ENCODE peak calls at places on chromosomes 6 and 20, in five cellular contexts. E is pancreas; Z is psoas muscle; T is CD8-positive, alpha-beta T cell; O is endothelial cell of umbilical vein. R is an unnamed sample.
A peak's percentile ranks its signal among the peaks of the same experiment; 100 is the strongest.

GRCh38 chr20:3782597-3782996 is 1.3 kb upstream of the SPEF1 start:
- DNase-seq in E (no peak), Z (no peak), T (no peak), O (no peak), R (no peak)

GRCh38 chr6:144415014-144415413 is 129.9 kb downstream of the UTRN start:
- DNase-seq in E (no peak), Z (no peak), T (no peak), O (peak; percentile 48), R (no peak)

GRCh38 chr20:8315639-8316573 is 183.8 kb downstream of the PLCB1 start:
- DNase-seq in E (peak; percentile 40), Z (no peak), T (no peak), O (no peak), R (no peak)

GRCh38 chr20:32539817-32540675 is 45.1 kb downstream of the NOL4L start:
- DNase-seq in E (no peak), Z (no peak), T (peak; percentile 80), O (no peak), R (no peak)

GRCh38 chr6:31546962-31547726 is at the start of gene NFKBIL1:
- DNase-seq in E (peak; percentile 93), Z (peak; percentile 97), T (peak; percentile 89), O (peak; percentile 94), R (peak; percentile 92)

GRCh38 chr6:52749546-52750152 is 13.6 kb downstream of the GSTA2 start:
- DNase-seq in E (no peak), Z (no peak), T (no peak), O (no peak), R (no peak)

GRCh38 chr6:27894839-27895762 is 17.1 kb downstream of the OR2B2 start:
- DNase-seq in E (peak; percentile 19), Z (no peak), T (peak; percentile 67), O (peak; percentile 91), R (peak; percentile 59)

GRCh38 chr20:16518068-16518783 is 55.0 kb downstream of the KIF16B start:
- DNase-seq in E (peak; percentile 26), Z (no peak), T (no peak), O (peak; percentile 13), R (peak; percentile 36)

GRCh38 chr6:82371799-82372508 is 8.3 kb downstream of the TPBG start:
- DNase-seq in E (no peak), Z (no peak), T (no peak), O (no peak), R (no peak)

GRCh38 chr20:11901127-11901526 is 16.6 kb upstream of the BTBD3 start:
- DNase-seq in E (no peak), Z (no peak), T (no peak), O (no peak), R (no peak)

GRCh38 chr6:29666826-29667130 is 9.9 kb downstream of the MOG start:
- DNase-seq in E (no peak), Z (no peak), T (no peak), O (no peak), R (no peak)

GRCh38 chr6:38155576-38156204 is 336.2 kb downstream of the ZFAND3 start:
- DNase-seq in E (no peak), Z (no peak), T (no peak), O (peak; percentile 69), R (no peak)

GRCh38 chr6:130906736-130907381 is 79.7 kb downstream of the SMLR1 start:
- DNase-seq in E (no peak), Z (no peak), T (no peak), O (peak; percentile 20), R (no peak)

GRCh38 chr20:37846573-37846972 is 56.4 kb upstream of the VSTM2L start:
- DNase-seq in E (no peak), Z (no peak), T (no peak), O (no peak), R (no peak)

GRCh38 chr6:1404713-1405098 is 15.3 kb downstream of the FOXF2 start:
- DNase-seq in E (no peak), Z (no peak), T (no peak), O (no peak), R (no peak)

GRCh38 chr6:1406306-1407058 is 17.1 kb downstream of the FOXF2 start:
- DNase-seq in E (no peak), Z (no peak), T (no peak), O (no peak), R (no peak)

GRCh38 chr6:1409774-1410465 is 20.5 kb downstream of the FOXF2 start:
- DNase-seq in E (no peak), Z (no peak), T (no peak), O (no peak), R (no peak)

GRCh38 chr6:1405221-1405620 is 15.8 kb downstream of the FOXF2 start:
- DNase-seq in E (no peak), Z (no peak), T (no peak), O (no peak), R (no peak)

DNA sequence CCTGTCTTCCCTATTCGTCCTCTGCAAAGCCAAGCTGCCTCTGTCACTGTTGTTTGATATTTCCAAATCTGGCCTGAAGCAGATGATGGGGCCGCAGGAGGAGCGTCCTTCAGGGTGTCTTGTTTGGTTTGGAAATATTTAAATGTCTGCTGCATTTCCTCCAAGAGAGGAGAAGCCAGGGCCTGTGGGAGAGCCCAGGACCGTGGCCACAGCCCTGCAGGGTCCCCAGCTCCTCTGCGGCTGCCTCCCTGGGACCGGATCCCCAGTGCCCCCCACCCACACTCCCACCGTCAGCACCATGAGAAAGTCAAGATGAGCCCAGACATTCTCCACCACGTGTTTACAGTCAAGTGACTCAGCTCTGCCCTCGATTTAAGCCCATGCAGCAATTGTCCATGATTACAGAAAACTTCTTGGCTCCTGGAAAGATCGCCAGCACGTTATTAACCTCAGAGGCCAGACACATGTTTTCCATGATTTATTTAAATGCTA is 18.2 kb downstream of the FOXF2 start:
- DNase-seq in E (no peak), Z (no peak), T (no peak), O (no peak), R (no peak)
- H3K27ac ChIP-seq in E (no peak overlapping the region), Z (no peak overlapping the region), T (no peak overlapping the region), O (no peak overlapping the region), R (no peak overlapping the region)

GRCh38 chr6:12094689-12095088 is 82.6 kb downstream of the HIVEP1 start:
- DNase-seq in E (no peak), Z (no peak), T (no peak), O (no peak), R (no peak)
- H3K4me1 ChIP-seq in E (no peaks in the 10 kb centered on the region), Z (no peaks in the 10 kb centered on the region), T (no peaks in the 10 kb centered on the region), O (peaks cover 2% of the 10 kb centered on the region), R (no peaks in the 10 kb centered on the region)

GRCh38 chr20:58840816-58841538 is 9.7 kb downstream of the GNAS-AS1 start:
- DNase-seq in E (no peak), Z (no peak), T (no peak), O (no peak), R (no peak)

GRCh38 chr20:58838174-58838573 is 12.5 kb downstream of the GNAS-AS1 start:
- DNase-seq in E (no peak), Z (no peak), T (no peak), O (no peak), R (no peak)

GRCh38 chr20:58839991-58840747 is 10.5 kb downstream of the GNAS-AS1 start:
- DNase-seq in E (no peak), Z (no peak), T (no peak), O (no peak), R (no peak)

GRCh38 chr20:58837717-58838116 is 13.0 kb downstream of the GNAS-AS1 start:
- DNase-seq in E (no peak), Z (no peak), T (no peak), O (no peak), R (no peak)

DNA sequence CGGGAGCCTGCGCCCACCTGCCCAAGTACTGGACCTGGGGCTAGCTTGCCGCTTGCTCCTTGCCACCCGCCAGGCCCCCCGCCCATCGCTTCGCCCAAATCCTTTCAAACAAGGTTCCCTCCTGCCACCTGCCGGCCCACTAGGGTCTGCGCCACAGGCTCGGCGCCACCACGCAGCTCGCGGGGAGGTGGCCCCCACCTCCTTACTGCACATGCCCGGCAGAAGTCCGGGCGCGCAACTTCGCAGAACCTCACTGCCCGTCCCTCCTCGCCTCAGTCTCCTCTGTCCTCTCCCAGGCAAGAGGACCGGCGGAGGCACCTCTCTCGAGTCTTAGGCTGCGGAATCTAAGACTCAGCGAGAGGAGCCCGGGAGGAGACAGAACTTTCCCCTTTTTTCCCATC is 11.2 kb downstream of the GNAS-AS1 start:
- DNase-seq in E (peak; percentile 19), Z (peak; percentile 68), T (peak; percentile 27), O (peak; percentile 21), R (peak; percentile 43)
- H3K27me3 ChIP-seq in E (no peaks in the 10 kb centered on the region), Z (peaks cover 5% of the 10 kb centered on the region), T (peaks cover 3% of the 10 kb centered on the region), O (peaks cover 52% of the 10 kb centered on the region), R (peaks cover 60% of the 10 kb centered on the region)

GRCh38 chr20:51020657-51021056 is 2.2 kb downstream of the KCNG1 start:
- DNase-seq in E (no peak), Z (no peak), T (no peak), O (no peak), R (no peak)

GRCh38 chr20:51021067-51022025 is 1.6 kb downstream of the KCNG1 start:
- DNase-seq in E (no peak), Z (no peak), T (no peak), O (no peak), R (no peak)

GRCh38 chr20:51022803-51023616 is at the start of gene KCNG1:
- DNase-seq in E (peak; percentile 66), Z (peak; percentile 67), T (no peak), O (peak; percentile 57), R (peak; percentile 45)

GRCh38 chr20:51023617-51024155 is 779 bp upstream of the KCNG1 start:
- DNase-seq in E (peak; percentile 16), Z (no peak), T (no peak), O (no peak), R (no peak)

GRCh38 chr20:51022227-51022802 is 592 bp downstream of the KCNG1 start:
- DNase-seq in E (no peak), Z (no peak), T (no peak), O (no peak), R (no peak)
- H3K27ac ChIP-seq in E (no peak overlapping the region), Z (no peak overlapping the region), T (no peak overlapping the region), O (no peak overlapping the region), R (no peak overlapping the region)

DNA sequence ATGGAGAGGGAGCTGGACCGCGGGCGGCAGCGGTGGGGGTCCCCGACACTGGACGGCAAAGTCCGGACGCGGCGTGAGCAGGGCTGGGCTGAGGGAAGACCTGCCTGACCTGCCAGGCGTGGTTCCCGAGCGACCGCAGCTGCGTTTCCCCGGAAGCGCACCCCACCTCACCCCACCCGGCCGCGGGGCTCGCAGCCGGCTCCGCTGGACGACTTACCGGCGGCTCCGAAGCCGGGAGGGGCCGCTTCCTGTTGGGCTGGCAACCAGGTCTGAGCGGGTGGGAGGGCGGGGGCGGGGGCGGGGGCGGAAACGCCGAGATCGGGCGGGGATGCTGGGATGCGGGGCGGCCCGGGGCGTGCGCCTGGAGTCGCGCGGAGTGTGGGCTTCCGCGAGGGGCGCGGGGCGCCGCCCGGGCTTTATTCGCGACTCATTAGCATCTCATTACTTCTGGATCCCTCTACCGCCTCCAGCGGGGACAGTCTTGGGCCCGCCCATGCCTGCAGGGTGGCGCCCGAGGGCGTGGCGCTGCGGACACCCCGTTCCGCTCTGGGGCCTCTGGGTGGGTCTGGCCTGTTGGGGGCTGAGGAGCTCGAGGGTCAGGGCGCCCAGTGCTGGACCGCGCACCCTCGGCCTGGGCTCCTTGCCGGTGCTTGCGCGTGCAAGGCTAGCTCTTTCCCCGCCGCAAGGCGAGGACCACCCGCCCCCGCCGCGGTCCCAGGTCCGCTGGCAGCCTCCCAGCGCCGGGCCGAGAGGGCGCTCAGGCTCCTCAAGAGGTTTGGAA is at the start of gene MICAL1:
- DNase-seq in E (peak; percentile 56), Z (peak; percentile 85), T (peak; percentile 77), O (peak; percentile 17), R (peak; percentile 59)
- H3K4me1 ChIP-seq in E (peaks cover 3% of the 10 kb centered on the region), Z (peaks cover 25% of the 10 kb centered on the region), T (peaks cover 55% of the 10 kb centered on the region), O (peaks cover 7% of the 10 kb centered on the region), R (peaks cover 6% of the 10 kb centered on the region)

DNA sequence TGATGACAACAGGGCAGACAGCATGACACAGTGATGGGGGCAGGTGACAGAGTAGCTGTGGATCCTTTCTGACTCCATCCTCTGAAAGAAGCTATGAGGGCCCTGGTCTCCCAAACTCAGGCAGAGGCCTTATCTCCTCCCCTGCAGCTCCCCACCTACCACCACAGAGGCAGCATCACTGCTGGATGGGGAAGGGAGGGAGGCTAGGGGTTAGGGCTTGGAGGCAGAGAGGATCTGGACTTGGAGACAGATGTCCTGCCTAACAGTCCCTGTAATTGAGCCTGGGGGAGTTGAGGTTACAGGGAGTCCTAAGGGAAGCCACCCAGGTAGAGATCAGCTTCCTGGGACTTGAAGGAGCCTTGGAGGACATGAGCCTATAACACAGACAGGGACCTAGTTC is 37.9 kb downstream of the FAM110A start:
- DNase-seq in E (no peak), Z (no peak), T (no peak), O (no peak), R (no peak)
- H3K27me3 ChIP-seq in E (no peaks in the 10 kb centered on the region), Z (no peaks in the 10 kb centered on the region), T (no peaks in the 10 kb centered on the region), O (no peaks in the 10 kb centered on the region), R (peaks cover 6% of the 10 kb centered on the region)

R was measured in heart right ventricle.